ENCODE peak calls at places on chromosomes 2 and 18, in nine cellular contexts. Q, G, S, B, H, P, E, I and T are unnamed samples. For H3K9me3, the result is how much of the 10 kb centered on the place peaks cover.

GRCh38 chr2:200471324-200471848 is 38.5 kb downstream of the KCTD18 start:
- DNase-seq in S (no peak), I (no peak), Q (no peak), E (no peak), H (no peak), G (no peak), B (no peak), P (no peak), T (no peak)

GRCh38 chr2:7694066-7695000 is 777.1 kb downstream of the RNF144A start:
- DNase-seq in E (no peak), P (no peak), B (no peak), S (no peak), H (no peak), I (no peak), Q (no peak), G (no peak), T (no peak)

GRCh38 chr2:138698428-138698827 is 81.8 kb downstream of the NXPH2 start:
- DNase-seq in G (no peak), B (no peak), H (no peak), Q (no peak), E (no peak), P (no peak), I (no peak), S (no peak), T (no peak)

GRCh38 chr18:64253900-64254299 is 105.0 kb upstream of the LINC00305 start:
- DNase-seq in S (no peak), H (no peak), E (no peak), I (no peak), B (no peak), P (no peak), G (no peak), Q (no peak), T (no peak)

GRCh38 chr2:161077367-161078210 is 82.6 kb upstream of the TANK start:
- DNase-seq in S (no peak), E (peak), P (no peak), B (no peak), Q (no peak), H (peak), G (no peak), I (peak), T (no peak)

GRCh38 chr2:20391951-20392699 is 41.5 kb upstream of the PUM2 start:
- DNase-seq in S (no peak), H (no peak), P (no peak), Q (no peak), E (no peak), B (peak), G (no peak), I (no peak), T (no peak)

GRCh38 chr2:9380702-9381628 is 42.4 kb downstream of the ITGB1BP1 start:
- DNase-seq in B (no peak), S (peak), Q (no peak), G (no peak), P (peak), I (peak), H (no peak), E (peak), T (peak)

GRCh38 chr2:239884051-239884405 is 141.1 kb downstream of the NDUFA10 start:
- DNase-seq in E (no peak), G (no peak), I (no peak), B (peak), H (no peak), S (no peak), Q (no peak), P (no peak), T (no peak)

GRCh38 chr2:211454684-211455083 is 898.3 kb downstream of the CPS1 start:
- DNase-seq in Q (no peak), G (no peak), I (no peak), E (no peak), S (no peak), B (no peak), H (no peak), P (no peak), T (no peak)

GRCh38 chr2:56647997-56648396 is 464.2 kb downstream of the CCDC85A start:
- DNase-seq in G (no peak), Q (no peak), H (no peak), E (no peak), P (no peak), S (no peak), I (no peak), B (no peak), T (no peak)

GRCh38 chr2:56648802-56649201 is 465.0 kb downstream of the CCDC85A start:
- DNase-seq in S (no peak), H (no peak), I (no peak), E (no peak), G (no peak), Q (no peak), P (no peak), B (no peak), T (no peak)
- H3K9me3 ChIP-seq in S (under half), H (under half), I (under half), E (under half), G (under half), Q (under half), P (under half), B (under half), T (under half)

GRCh38 chr2:428591-428990 is 140.7 kb upstream of the ALKAL2 start:
- DNase-seq in H (peak), G (no peak), S (no peak), Q (no peak), I (no peak), B (no peak), E (no peak), P (no peak), T (peak)
- H3K9me3 ChIP-seq in H (under half), G (under half), S (under half), Q (under half), I (under half), B (under half), E (under half), P (under half), T (under half)

DNA sequence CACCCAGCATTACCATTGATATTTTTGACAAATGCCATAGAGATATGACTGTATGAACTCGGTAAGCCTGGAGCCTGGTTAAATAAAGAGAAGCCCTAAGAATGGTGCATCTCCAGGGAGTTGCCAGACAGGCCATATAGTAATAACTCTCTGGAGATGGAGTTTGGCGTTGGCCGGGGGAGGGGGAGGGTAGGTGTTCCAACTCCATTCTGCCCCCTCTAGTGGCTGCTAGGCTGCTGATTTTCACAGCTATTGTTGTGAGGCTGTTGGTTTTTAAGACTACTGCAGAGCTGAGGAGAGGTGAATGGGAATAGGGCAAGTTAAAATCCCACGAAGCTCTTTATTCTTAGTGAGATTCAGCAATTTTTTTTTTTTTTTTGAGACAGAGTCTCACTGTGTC is 99.9 kb downstream of the GALNT14 start:
- DNase-seq in Q (no peak), S (no peak), E (no peak), H (no peak), P (no peak), I (no peak), G (no peak), B (no peak), T (no peak)
- H3K9me3 ChIP-seq in Q (under half), S (under half), E (under half), H (under half), P (under half), I (under half), G (under half), B (under half), T (under half)

GRCh38 chr2:147211484-147211883 is 633.3 kb upstream of the ACVR2A start:
- DNase-seq in Q (no peak), S (no peak), P (no peak), H (no peak), E (no peak), I (no peak), G (no peak), B (no peak), T (no peak)

GRCh38 chr2:147214900-147215299 is 629.9 kb upstream of the ACVR2A start:
- DNase-seq in P (no peak), E (peak), B (no peak), I (no peak), S (no peak), Q (no peak), G (no peak), H (no peak), T (no peak)
- H3K9me3 ChIP-seq in P (under half), E (under half), B (under half), I (under half), S (under half), Q (under half), G (under half), H (under half), T (under half)

DNA sequence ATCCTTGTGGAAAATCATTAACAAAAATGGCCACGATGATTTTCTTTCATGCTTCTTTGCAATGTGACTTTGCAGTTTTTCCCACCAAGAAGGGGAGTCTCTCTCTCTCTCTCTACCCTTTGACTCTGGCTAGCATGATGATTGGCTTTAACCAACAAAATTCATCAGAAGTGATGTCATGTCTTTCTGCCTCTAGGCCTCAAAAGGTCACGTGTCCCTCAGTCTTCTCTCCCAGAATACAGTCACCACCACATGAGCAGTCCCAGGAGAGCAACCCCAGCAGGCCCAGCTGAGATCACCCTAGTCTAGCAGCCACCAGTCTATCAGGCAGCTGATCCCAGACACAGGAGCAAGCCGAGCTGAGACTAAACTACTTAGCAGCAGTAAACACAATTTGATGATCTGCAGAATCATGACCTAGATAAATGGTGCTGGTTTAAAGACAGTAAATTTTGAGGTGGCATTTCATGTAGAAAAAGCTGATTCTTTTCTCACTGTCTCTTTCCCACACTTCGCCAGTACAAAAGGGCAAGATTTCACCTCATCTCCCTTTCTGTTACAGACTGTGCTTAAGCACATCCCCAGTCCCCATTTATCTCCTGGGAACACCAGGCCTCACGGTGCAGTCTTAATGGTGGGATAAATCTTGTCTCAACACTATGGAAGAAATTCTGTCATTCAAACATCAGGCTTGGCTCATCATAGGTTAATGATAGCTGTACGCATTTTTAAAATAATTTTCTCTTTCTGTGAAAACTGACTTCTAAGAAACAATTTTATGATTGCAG is 132.7 kb downstream of the SCG2 start:
- DNase-seq in P (peak), G (no peak), Q (no peak), B (no peak), E (peak), S (peak), I (peak), H (no peak), T (no peak)
- H3K9me3 ChIP-seq in P (under half), G (under half), Q (under half), B (under half), E (under half), S (under half), I (under half), H (under half), T (under half)

DNA sequence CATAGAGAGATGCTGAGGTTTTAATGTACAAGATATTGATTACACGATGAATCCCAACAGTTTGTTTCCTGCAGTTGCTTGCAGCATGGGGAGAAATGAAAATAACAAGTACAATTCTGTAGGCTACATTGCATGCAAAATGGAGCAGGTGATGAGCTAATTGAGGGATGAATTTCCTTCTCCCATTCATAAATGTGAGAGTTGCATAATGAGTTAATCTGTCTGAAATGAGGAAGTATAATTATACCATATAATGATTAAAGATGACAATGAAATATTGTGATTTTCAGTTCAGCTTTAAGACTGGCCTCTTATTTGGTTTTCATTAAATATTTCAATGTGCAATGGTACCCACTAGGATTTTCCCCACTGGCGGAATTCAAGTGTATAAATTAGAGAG is 266.2 kb downstream of the SOCS6 start:
- DNase-seq in S (no peak), Q (no peak), G (no peak), E (no peak), H (no peak), B (no peak), I (no peak), P (no peak), T (no peak)
- H3K9me3 ChIP-seq in S (under half), Q (under half), G (under half), E (under half), H (under half), B (under half), I (under half), P (under half), T (under half)

DNA sequence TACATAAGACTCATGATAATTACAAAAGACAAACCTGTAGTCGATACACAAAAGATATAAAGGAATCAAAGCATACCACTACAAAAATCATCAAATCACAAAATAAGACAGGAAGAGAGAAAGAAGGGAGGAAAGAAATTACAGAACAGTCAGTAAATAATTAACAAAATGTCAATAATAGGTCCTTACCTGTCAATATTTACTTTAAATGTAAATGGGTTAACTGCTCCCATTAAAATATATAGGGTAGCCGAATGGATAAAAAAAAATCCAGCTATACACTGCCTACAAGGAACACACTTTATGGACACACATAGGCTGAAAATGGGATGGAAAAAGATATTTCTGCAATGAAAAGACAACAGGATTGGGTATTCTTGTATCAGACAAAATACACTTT is 163.7 kb downstream of the PIEZO2 start:
- DNase-seq in I (no peak), H (no peak), P (no peak), S (no peak), Q (no peak), G (no peak), B (no peak), E (no peak), T (no peak)
- H3K9me3 ChIP-seq in I (under half), H (under half), P (under half), S (half or more), Q (under half), G (under half), B (under half), E (under half), T (under half)

GRCh38 chr2:95270541-95271081 is 3.6 kb upstream of the PROM2 start:
- DNase-seq in S (no peak), H (no peak), Q (peak), P (peak), E (no peak), B (peak), G (no peak), I (no peak), T (peak)
- H3K9me3 ChIP-seq in S (under half), H (under half), Q (under half), P (under half), E (under half), B (under half), G (under half), I (under half), T (under half)

DNA sequence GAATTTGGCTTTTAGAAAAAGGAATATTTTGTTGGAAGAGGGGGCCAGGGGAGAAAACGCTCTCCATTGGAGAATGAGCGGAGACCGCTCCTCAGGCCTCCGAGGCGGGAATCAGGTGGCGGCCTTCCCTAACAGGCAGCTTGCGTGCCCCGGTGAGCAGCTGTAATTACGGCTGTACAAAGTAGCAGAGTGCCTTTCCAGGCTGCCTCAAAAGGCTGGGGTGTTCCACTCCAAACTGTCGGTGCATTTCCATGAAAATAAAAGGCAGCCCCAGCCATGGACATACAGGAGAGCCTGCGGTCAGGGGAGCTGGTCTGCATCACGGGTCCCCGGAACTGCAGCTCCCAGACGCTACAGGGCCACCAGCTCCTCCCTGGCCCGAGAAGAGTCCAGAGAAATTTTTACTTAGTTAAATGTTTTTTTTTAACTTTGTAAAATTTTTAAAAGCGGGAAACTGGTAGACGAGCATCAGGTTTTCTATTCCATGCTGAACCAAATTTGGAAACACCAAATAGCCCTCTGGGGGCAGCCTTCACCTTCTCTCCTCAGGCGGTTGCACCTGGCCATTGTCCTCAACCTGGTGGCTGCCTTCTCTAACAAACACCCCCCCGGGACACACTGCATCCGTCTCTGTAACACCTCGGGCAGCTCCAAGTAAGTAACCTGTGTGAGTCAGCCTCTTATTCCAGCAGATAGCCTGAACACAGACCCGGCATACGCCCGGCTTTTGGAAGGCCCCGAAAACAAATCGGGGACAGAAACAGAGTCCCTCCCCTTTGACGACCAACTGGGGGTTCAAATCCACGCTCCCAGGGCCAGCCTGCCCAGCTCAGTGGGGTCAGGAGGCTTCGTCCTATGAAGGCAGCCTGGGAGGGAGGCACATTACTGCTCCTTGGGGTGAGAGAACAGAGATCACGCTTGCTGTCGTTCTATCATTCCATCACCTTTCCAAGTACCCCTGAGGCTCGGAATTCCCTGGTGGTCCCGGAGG is 209.2 kb upstream of the SALL3 start:
- DNase-seq in Q (no peak), I (no peak), B (no peak), S (no peak), P (no peak), E (no peak), G (no peak), H (peak), T (no peak)
- H3K9me3 ChIP-seq in Q (under half), I (half or more), B (under half), S (under half), P (under half), E (under half), G (under half), H (under half), T (under half)

GRCh38 chr2:179031731-179032408 is 18.1 kb downstream of the CCDC141 start:
- DNase-seq in H (peak), P (no peak), S (no peak), G (peak), B (no peak), Q (no peak), I (peak), E (no peak), T (no peak)

GRCh38 chr2:179036353-179036905 is 13.5 kb downstream of the CCDC141 start:
- DNase-seq in S (no peak), G (no peak), E (no peak), Q (no peak), I (no peak), H (no peak), P (no peak), B (no peak), T (no peak)

GRCh38 chr2:179037807-179038206 is 12.1 kb downstream of the CCDC141 start:
- DNase-seq in P (no peak), I (no peak), Q (no peak), H (no peak), S (no peak), E (no peak), G (no peak), B (no peak), T (no peak)
- H3K9me3 ChIP-seq in P (under half), I (under half), Q (under half), H (under half), S (under half), E (under half), G (under half), B (under half), T (under half)